ENCODE peak calls at places on chromosomes 12 and 14, in ten cellular contexts. One of them, this sample, is unnamed.

GRCh38 chr12:115700896-115701465 is 576.5 kb downstream of the MED13L start:
- DNase-seq in prostate gland: no peak
- DNase-seq in stimulated activated CD4-positive, alpha-beta T cell treated with anti-CD3 and anti-CD28 coated beads, Interleukin-4, amount 100 ng/mL, for 48 hours: no peak
- DNase-seq in stimulated activated CD8-positive, alpha-beta memory T cell treated with anti-CD3 and anti-CD28 coated beads, Interleukin-15, amount 100 ng/mL, for 1 hour: no peak
- DNase-seq in uterus: no peak
- DNase-seq in adipocyte: peak; percentile 37
- DNase-seq in effector memory CD8-positive, alpha-beta T cell: no peak
- DNase-seq in foreskin melanocyte: no peak
- DNase-seq in AG08396: no peak
- DNase-seq in NCI-H748 treated with DMSO at 0.1 percent for 48 hours: no peak
- DNase-seq in this sample: no peak

GRCh38 chr12:19482551-19483109 is 43.3 kb downstream of the AEBP2 start:
- DNase-seq in stimulated activated CD8-positive, alpha-beta memory T cell treated with anti-CD3 and anti-CD28 coated beads, Interleukin-15, amount 100 ng/mL, for 1 hour: peak; percentile 7
- DNase-seq in prostate gland: no peak
- DNase-seq in AG08396: no peak
- DNase-seq in uterus: no peak
- DNase-seq in effector memory CD8-positive, alpha-beta T cell: peak; percentile 44
- DNase-seq in NCI-H748 treated with DMSO at 0.1 percent for 48 hours: no peak
- DNase-seq in foreskin melanocyte: peak; percentile 59
- DNase-seq in adipocyte: no peak
- DNase-seq in stimulated activated CD4-positive, alpha-beta T cell treated with anti-CD3 and anti-CD28 coated beads, Interleukin-4, amount 100 ng/mL, for 48 hours: peak; percentile 64
- DNase-seq in this sample: no peak

GRCh38 chr12:130372936-130373335 is 35.2 kb downstream of the PIWIL1 start:
- DNase-seq in AG08396: no peak
- DNase-seq in effector memory CD8-positive, alpha-beta T cell: no peak
- DNase-seq in adipocyte: no peak
- DNase-seq in foreskin melanocyte: no peak
- DNase-seq in stimulated activated CD8-positive, alpha-beta memory T cell treated with anti-CD3 and anti-CD28 coated beads, Interleukin-15, amount 100 ng/mL, for 1 hour: no peak
- DNase-seq in prostate gland: no peak
- DNase-seq in stimulated activated CD4-positive, alpha-beta T cell treated with anti-CD3 and anti-CD28 coated beads, Interleukin-4, amount 100 ng/mL, for 48 hours: no peak
- DNase-seq in NCI-H748 treated with DMSO at 0.1 percent for 48 hours: no peak
- DNase-seq in uterus: no peak
- DNase-seq in this sample: no peak

GRCh38 chr12:98591209-98591608 is 2.3 kb upstream of the SLC25A3 start:
- DNase-seq in foreskin melanocyte: no peak
- DNase-seq in stimulated activated CD4-positive, alpha-beta T cell treated with anti-CD3 and anti-CD28 coated beads, Interleukin-4, amount 100 ng/mL, for 48 hours: no peak
- DNase-seq in effector memory CD8-positive, alpha-beta T cell: no peak
- DNase-seq in NCI-H748 treated with DMSO at 0.1 percent for 48 hours: no peak
- DNase-seq in adipocyte: peak; percentile 53
- DNase-seq in uterus: no peak
- DNase-seq in stimulated activated CD8-positive, alpha-beta memory T cell treated with anti-CD3 and anti-CD28 coated beads, Interleukin-15, amount 100 ng/mL, for 1 hour: no peak
- DNase-seq in prostate gland: no peak
- DNase-seq in AG08396: peak; percentile 16
- DNase-seq in this sample: no peak

GRCh38 chr12:92055877-92056276 is 89.8 kb downstream of the BTG1 start:
- DNase-seq in NCI-H748 treated with DMSO at 0.1 percent for 48 hours: no peak
- DNase-seq in adipocyte: no peak
- DNase-seq in foreskin melanocyte: no peak
- DNase-seq in stimulated activated CD8-positive, alpha-beta memory T cell treated with anti-CD3 and anti-CD28 coated beads, Interleukin-15, amount 100 ng/mL, for 1 hour: no peak
- DNase-seq in stimulated activated CD4-positive, alpha-beta T cell treated with anti-CD3 and anti-CD28 coated beads, Interleukin-4, amount 100 ng/mL, for 48 hours: peak; percentile 44
- DNase-seq in AG08396: no peak
- DNase-seq in prostate gland: peak; percentile 56
- DNase-seq in effector memory CD8-positive, alpha-beta T cell: peak; percentile 16
- DNase-seq in uterus: no peak
- DNase-seq in this sample: peak; percentile 89

GRCh38 chr12:42094277-42094676 is 50.4 kb downstream of the GXYLT1 start:
- DNase-seq in uterus: no peak
- DNase-seq in adipocyte: peak; percentile 28
- DNase-seq in stimulated activated CD4-positive, alpha-beta T cell treated with anti-CD3 and anti-CD28 coated beads, Interleukin-4, amount 100 ng/mL, for 48 hours: no peak
- DNase-seq in AG08396: no peak
- DNase-seq in stimulated activated CD8-positive, alpha-beta memory T cell treated with anti-CD3 and anti-CD28 coated beads, Interleukin-15, amount 100 ng/mL, for 1 hour: no peak
- DNase-seq in prostate gland: no peak
- DNase-seq in NCI-H748 treated with DMSO at 0.1 percent for 48 hours: no peak
- DNase-seq in foreskin melanocyte: no peak
- DNase-seq in effector memory CD8-positive, alpha-beta T cell: no peak
- DNase-seq in this sample: no peak

GRCh38 chr12:116398193-116398592 is 120.7 kb upstream of the MED13L start:
- DNase-seq in stimulated activated CD4-positive, alpha-beta T cell treated with anti-CD3 and anti-CD28 coated beads, Interleukin-4, amount 100 ng/mL, for 48 hours: no peak
- DNase-seq in prostate gland: no peak
- DNase-seq in AG08396: no peak
- DNase-seq in foreskin melanocyte: no peak
- DNase-seq in effector memory CD8-positive, alpha-beta T cell: no peak
- DNase-seq in stimulated activated CD8-positive, alpha-beta memory T cell treated with anti-CD3 and anti-CD28 coated beads, Interleukin-15, amount 100 ng/mL, for 1 hour: no peak
- DNase-seq in adipocyte: no peak
- DNase-seq in uterus: no peak
- DNase-seq in NCI-H748 treated with DMSO at 0.1 percent for 48 hours: no peak
- DNase-seq in this sample: no peak

GRCh38 chr14:52069617-52070431 is 965 bp upstream of the NID2 start:
- DNase-seq in stimulated activated CD4-positive, alpha-beta T cell treated with anti-CD3 and anti-CD28 coated beads, Interleukin-4, amount 100 ng/mL, for 48 hours: no peak
- DNase-seq in AG08396: no peak
- DNase-seq in effector memory CD8-positive, alpha-beta T cell: peak; percentile 2
- DNase-seq in stimulated activated CD8-positive, alpha-beta memory T cell treated with anti-CD3 and anti-CD28 coated beads, Interleukin-15, amount 100 ng/mL, for 1 hour: no peak
- DNase-seq in prostate gland: no peak
- DNase-seq in uterus: no peak
- DNase-seq in foreskin melanocyte: no peak
- DNase-seq in adipocyte: peak; percentile 71
- DNase-seq in NCI-H748 treated with DMSO at 0.1 percent for 48 hours: peak; percentile 37
- DNase-seq in this sample: no peak

GRCh38 chr12:130870442-130871285 is 1.2 kb upstream of the RAN start:
- DNase-seq in effector memory CD8-positive, alpha-beta T cell: peak; percentile 65
- DNase-seq in prostate gland: peak; percentile 35
- DNase-seq in uterus: peak; percentile 66
- DNase-seq in stimulated activated CD8-positive, alpha-beta memory T cell treated with anti-CD3 and anti-CD28 coated beads, Interleukin-15, amount 100 ng/mL, for 1 hour: peak; percentile 34
- DNase-seq in AG08396: peak; percentile 85
- DNase-seq in NCI-H748 treated with DMSO at 0.1 percent for 48 hours: no peak
- DNase-seq in stimulated activated CD4-positive, alpha-beta T cell treated with anti-CD3 and anti-CD28 coated beads, Interleukin-4, amount 100 ng/mL, for 48 hours: peak; percentile 61
- DNase-seq in adipocyte: peak; percentile 81
- DNase-seq in foreskin melanocyte: peak; percentile 77
- DNase-seq in this sample: peak; percentile 75

This sample was measured in epithelial cell of prostate.